ENCODE peak calls at places on chromosomes 1 and 21, in ten cellular contexts. J, X, I, S, R, E, V, G, Z and P are unnamed samples.

GRCh38 chr1:159854101-159854692 is 8.3 kb downstream of the VSIG8 start:
- DNase-seq in J (no peak), X (no peak), I (peak; percentile 69), S (no peak), R (peak; percentile 83), E (peak; percentile 85), V (peak; percentile 95), G (peak; percentile 69), Z (peak; percentile 85), P (peak; percentile 13)

GRCh38 chr21:25682382-25682781 is 43.3 kb downstream of the JAM2 start:
- DNase-seq in J (no peak), X (no peak), I (no peak), S (no peak), R (no peak), E (no peak), V (no peak), G (no peak), Z (no peak), P (no peak)

GRCh38 chr1:91754348-91754747 is 131.6 kb downstream of the TGFBR3 start:
- DNase-seq in J (no peak), X (no peak), I (no peak), S (peak; percentile 79), R (no peak), E (no peak), V (no peak), G (no peak), Z (no peak), P (no peak)

GRCh38 chr1:154329551-154330131 is 4.3 kb downstream of the ATP8B2 start:
- DNase-seq in J (no peak), X (no peak), I (no peak), S (no peak), R (no peak), E (no peak), V (no peak), G (no peak), Z (no peak), P (peak; percentile 22)

GRCh38 chr1:198529414-198529813 is 11.1 kb downstream of the ATP6V1G3 start:
- DNase-seq in J (no peak), X (no peak), I (no peak), S (peak; percentile 81), R (no peak), E (no peak), V (no peak), G (no peak), Z (no peak), P (no peak)

GRCh38 chr1:62536865-62537264 is 60.5 kb upstream of the ANGPTL3 start:
- DNase-seq in J (no peak), X (no peak), I (no peak), S (no peak), R (no peak), E (no peak), V (no peak), G (no peak), Z (no peak), P (peak; percentile 6)

GRCh38 chr1:21168444-21168843 is 8.3 kb downstream of the EIF4G3 start:
- DNase-seq in J (no peak), X (no peak), I (no peak), S (no peak), R (no peak), E (no peak), V (no peak), G (no peak), Z (peak; percentile 7), P (no peak)

GRCh38 chr1:180040034-180040433 is 85.4 kb downstream of the CEP350 start:
- DNase-seq in J (peak; percentile 0), X (no peak), I (no peak), S (peak; percentile 37), R (no peak), E (no peak), V (no peak), G (no peak), Z (peak; percentile 25), P (no peak)

GRCh38 chr21:31536138-31536537 is 123.4 kb upstream of the SOD1 start:
- DNase-seq in J (no peak), X (no peak), I (no peak), S (no peak), R (no peak), E (no peak), V (no peak), G (no peak), Z (no peak), P (no peak)

GRCh38 chr1:234542211-234542850 is 63.4 kb upstream of the TARBP1 start:
- DNase-seq in J (no peak), X (no peak), I (no peak), S (no peak), R (no peak), E (peak; percentile 50), V (no peak), G (peak; percentile 50), Z (peak; percentile 77), P (no peak)

DNA sequence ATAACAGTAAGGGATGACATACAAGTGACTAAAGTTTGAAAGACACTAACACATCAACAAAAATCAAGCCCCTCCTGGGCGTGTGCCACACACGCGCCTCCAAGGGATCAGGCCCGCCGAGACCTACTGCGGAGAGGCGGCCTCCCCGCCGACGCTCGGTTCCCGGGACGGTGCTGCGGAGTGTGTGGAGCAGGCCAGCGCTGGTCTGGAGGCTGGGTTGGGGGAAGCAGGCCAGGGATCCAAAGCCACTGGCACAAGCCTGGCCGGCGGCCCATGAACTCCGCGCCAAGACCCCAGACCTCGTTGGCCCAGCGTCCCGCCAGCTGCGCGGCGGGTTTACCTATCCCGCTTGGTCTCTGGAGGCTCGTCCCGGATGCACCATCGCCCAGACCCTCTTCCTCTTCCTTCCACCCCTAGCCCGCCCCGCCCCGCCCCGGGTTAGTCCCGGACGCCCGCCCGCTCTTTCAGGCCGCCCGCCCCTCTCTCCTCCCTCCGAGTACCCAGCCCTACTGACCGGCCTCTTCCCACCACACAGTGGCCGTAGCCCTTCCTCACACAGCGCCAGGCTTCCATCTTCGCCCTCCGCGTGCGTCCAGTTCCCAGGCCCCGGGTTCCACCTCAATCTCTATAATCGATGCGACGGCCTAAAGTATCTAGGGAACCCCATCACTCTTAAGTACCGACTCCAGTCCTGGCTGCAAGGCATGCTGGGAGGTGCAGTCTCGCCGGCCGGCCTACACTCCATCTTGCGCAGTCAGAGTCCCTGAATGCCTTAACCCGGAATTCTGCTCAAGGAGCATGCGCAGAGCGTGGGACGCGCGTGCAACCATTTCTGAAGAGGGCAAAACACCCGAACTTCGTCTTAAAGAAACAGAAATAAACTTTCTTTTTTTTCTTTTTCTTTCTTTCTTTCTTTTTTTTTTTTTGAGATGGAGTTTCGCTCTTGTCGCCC is at the start of gene ANGEL2:
- DNase-seq in J (peak; percentile 96), X (peak; percentile 76), I (peak; percentile 91), S (peak; percentile 97), R (peak; percentile 96), E (peak; percentile 97), V (peak; percentile 96), G (peak; percentile 93), Z (peak; percentile 95), P (peak; percentile 98)
- TF ChIP-seq POLR2A in J (peak; percentile 70), X (peak; percentile 88), I (peak; percentile 54), S (no peak), R (no peak), E (no peak), V (no peak), G (peak; percentile 25), Z (no peak), P (peak; percentile 55)

GRCh38 chr1:200738348-200738732 is 353 bp upstream of the CAMSAP2 start:
- DNase-seq in J (no peak), X (no peak), I (no peak), S (no peak), R (no peak), E (no peak), V (no peak), G (no peak), Z (no peak), P (no peak)
- TF ChIP-seq POLR2A in J (peak; percentile 40), X (no peak), I (no peak), S (peak; percentile 11), R (no peak), E (no peak), V (no peak), G (no peak), Z (no peak), P (no peak)

GRCh38 chr1:23793018-23793781 is 2.3 kb downstream of the LYPLA2 start:
- DNase-seq in J (no peak), X (no peak), I (no peak), S (no peak), R (peak; percentile 46), E (peak; percentile 89), V (peak; percentile 68), G (peak; percentile 70), Z (peak; percentile 51), P (no peak)
- TF ChIP-seq POLR2A in J (no peak), X (no peak), I (no peak), S (no peak), R (no peak), E (no peak), V (no peak), G (no peak), Z (no peak), P (no peak)

DNA sequence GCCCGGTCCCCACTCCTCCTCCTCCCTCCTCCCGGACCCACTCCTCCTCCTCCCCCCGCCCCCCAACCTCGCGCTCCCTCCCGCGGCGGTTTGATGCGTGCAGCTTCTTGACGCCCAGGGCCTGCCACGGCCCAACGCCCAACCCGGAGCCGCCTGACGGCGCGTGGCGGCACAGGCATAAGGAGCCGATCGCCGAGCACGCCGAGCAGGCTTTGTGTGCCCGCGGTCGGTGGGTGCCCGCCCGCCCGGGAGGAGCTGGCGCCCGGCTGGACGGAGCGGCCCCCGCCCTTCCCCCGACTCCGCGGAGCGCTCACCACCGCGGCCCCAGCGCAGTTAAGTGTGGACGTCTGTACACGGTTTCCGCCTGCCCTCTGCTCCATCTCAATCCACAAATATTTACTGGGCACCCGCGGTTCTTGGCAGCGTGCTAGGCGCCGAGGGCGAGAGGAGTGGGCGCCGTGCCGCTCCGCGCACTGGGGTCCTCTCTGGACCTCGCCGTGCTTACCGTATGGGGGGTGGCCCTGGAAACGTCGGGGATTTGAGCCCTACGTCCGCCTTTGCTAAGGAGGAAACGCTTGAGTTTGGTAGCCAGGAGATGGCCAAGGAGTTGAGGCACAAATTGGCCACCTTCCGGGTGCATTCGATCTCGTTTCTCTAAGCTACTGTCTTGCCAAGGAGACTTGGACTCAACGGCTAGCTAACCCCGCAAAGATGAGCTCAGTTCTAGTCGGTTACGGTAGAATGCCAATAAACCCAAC is 428 bp upstream of the HDGF start:
- DNase-seq in J (peak; percentile 90), X (peak; percentile 88), I (peak; percentile 94), S (peak; percentile 95), R (peak; percentile 99), E (peak; percentile 97), V (peak; percentile 98), G (peak; percentile 98), Z (peak; percentile 98), P (peak; percentile 98)
- TF ChIP-seq POLR2A in J (peak; percentile 49), X (peak; percentile 56), I (no peak), S (peak; percentile 29), R (no peak), E (no peak), V (no peak), G (no peak), Z (no peak), P (peak; percentile 87)